ENCODE peak calls at places on chromosomes 7 and 10, in four cellular contexts. N is effector CD4-positive, alpha-beta T cell; K is HS-27A; Y is NCI-H345. M is an unnamed sample.

GRCh38 chr7:148941598-148942280 is 57.6 kb upstream of the EZH2 start:
- DNase-seq in N (peak), K (no peak), Y (peak), M (peak)

GRCh38 chr10:33116293-33116697 is 158.3 kb upstream of the ITGB1 start:
- DNase-seq in N (no peak), K (no peak), Y (no peak), M (peak)

GRCh38 chr7:77684030-77684429 is 12.2 kb upstream of the RSBN1L start:
- DNase-seq in N (no peak), K (no peak), Y (no peak), M (peak)

GRCh38 chr7:18590744-18591340 is 95.3 kb downstream of the HDAC9 start:
- DNase-seq in N (no peak), K (no peak), Y (no peak), M (peak)

GRCh38 chr10:74177140-74177677 is 26.2 kb downstream of the ADK start:
- DNase-seq in N (peak), K (no peak), Y (no peak), M (peak)

GRCh38 chr7:123677316-123677715 is 21.6 kb downstream of the LMOD2 start:
- DNase-seq in N (no peak), K (no peak), Y (no peak), M (no peak)

GRCh38 chr7:29485376-29486190 is 78.1 kb upstream of the PRR15 start:
- DNase-seq in N (no peak), K (no peak), Y (peak), M (no peak)

GRCh38 chr7:137768371-137768770 is 78.4 kb downstream of the DGKI start:
- DNase-seq in N (no peak), K (no peak), Y (no peak), M (no peak)

GRCh38 chr7:15626041-15626440 is 60.4 kb downstream of the MEOX2 start:
- DNase-seq in N (no peak), K (no peak), Y (no peak), M (peak)

GRCh38 chr10:110361800-110362456 is 57.2 kb upstream of the SMNDC1 start:
- DNase-seq in N (no peak), K (no peak), Y (no peak), M (peak)

GRCh38 chr7:46468753-46469356 is 547.8 kb upstream of the IGFBP3 start:
- DNase-seq in N (no peak), K (no peak), Y (no peak), M (peak)

GRCh38 chr10:80968903-80969302 is 431.2 kb downstream of the SH2D4B start:
- DNase-seq in N (no peak), K (no peak), Y (no peak), M (no peak)

GRCh38 chr7:37993060-37993501 is 72.6 kb downstream of the EPDR1 start:
- DNase-seq in N (no peak), K (no peak), Y (no peak), M (no peak)

GRCh38 chr10:103493911-103494877 is 689 bp downstream of the NEURL1 start:
- DNase-seq in N (no peak), K (no peak), Y (peak), M (peak)

GRCh38 chr7:1329261-1329660 is 96.6 kb downstream of the UNCX start:
- DNase-seq in N (no peak), K (no peak), Y (no peak), M (no peak)

GRCh38 chr7:107995184-107996071 is 7.5 kb downstream of the LAMB1 start:
- DNase-seq in N (no peak), K (peak), Y (no peak), M (peak)

GRCh38 chr7:100584677-100585510 is 1.0 kb downstream of the LRCH4 start:
- DNase-seq in N (no peak), K (no peak), Y (peak), M (peak)

GRCh38 chr10:3395487-3395886 is 222.9 kb upstream of the PITRM1 start:
- DNase-seq in N (no peak), K (no peak), Y (peak), M (peak)

GRCh38 chr10:105803206-105803605 is 1162.1 kb downstream of the SORCS3 start:
- DNase-seq in N (no peak), K (no peak), Y (no peak), M (no peak)

GRCh38 chr7:27112960-27113949 is 10.8 kb upstream of the HOXA2 start:
- DNase-seq in N (no peak), K (no peak), Y (no peak), M (no peak)

GRCh38 chr10:119333146-119333792 is 125.9 kb downstream of the GRK5 start:
- DNase-seq in N (peak), K (no peak), Y (no peak), M (no peak)

GRCh38 chr7:111388912-111389311 is 173.4 kb downstream of the IMMP2L start:
- DNase-seq in N (no peak), K (no peak), Y (no peak), M (no peak)

GRCh38 chr10:12389154-12389734 is 39.9 kb downstream of the CAMK1D start:
- DNase-seq in N (no peak), K (no peak), Y (peak), M (no peak)

GRCh38 chr10:73906524-73907447 is 4.1 kb upstream of the PLAU start:
- DNase-seq in N (no peak), K (peak), Y (no peak), M (peak)

GRCh38 chr7:101817930-101818698 is 688 bp downstream of the CUX1 start:
- DNase-seq in N (no peak), K (no peak), Y (no peak), M (no peak)

GRCh38 chr7:28456037-28456436 is 43.7 kb downstream of the CREB5 start:
- DNase-seq in N (no peak), K (no peak), Y (no peak), M (no peak)

GRCh38 chr10:50567384-50567783 is 56.4 kb downstream of the SGMS1 start:
- DNase-seq in N (no peak), K (no peak), Y (peak), M (no peak)

GRCh38 chr10:59967079-59967478 is 60.7 kb upstream of the CCDC6 start:
- DNase-seq in N (no peak), K (no peak), Y (peak), M (no peak)

GRCh38 chr10:683448-684071 is 5.9 kb downstream of the DIP2C start:
- DNase-seq in N (no peak), K (peak), Y (no peak), M (peak)

GRCh38 chr7:135147341-135147898 is 452 bp upstream of the TMEM140 start:
- DNase-seq in N (no peak), K (no peak), Y (no peak), M (no peak)

GRCh38 chr10:70828923-70829322 is 13.2 kb downstream of the SGPL1 start:
- DNase-seq in N (no peak), K (no peak), Y (no peak), M (no peak)

GRCh38 chr10:14173706-14174594 is 156.8 kb downstream of the FRMD4A start:
- DNase-seq in N (no peak), K (no peak), Y (peak), M (peak)

GRCh38 chr7:74141705-74142104 is 32.5 kb upstream of the EIF4H start:
- DNase-seq in N (no peak), K (no peak), Y (no peak), M (no peak)